ENCODE peak calls at places on chromosomes 5 and 9, in seven cellular contexts. L, V, T, F, N, M and D are unnamed samples.

GRCh38 chr5:170623576-170624181 is 119.9 kb downstream of the KCNIP1 start:
- DNase-seq in V (no peak), F (no peak), N (peak), L (no peak), M (no peak), T (peak), D (peak)

GRCh38 chr5:63011158-63011557 is 432.5 kb downstream of the LRRC70 start:
- DNase-seq in F (no peak), M (no peak), V (no peak), T (no peak), L (no peak), N (no peak), D (no peak)

GRCh38 chr5:152942633-152943336 is 537.7 kb upstream of the NMUR2 start:
- DNase-seq in N (no peak), T (no peak), M (no peak), L (no peak), F (no peak), V (no peak), D (no peak)

GRCh38 chr5:72397836-72398235 is 77.7 kb downstream of the PTCD2 start:
- DNase-seq in L (no peak), N (peak), T (no peak), F (no peak), V (no peak), M (no peak), D (no peak)

GRCh38 chr9:69397384-69398214 is 72.6 kb downstream of the ENTREP1 start:
- DNase-seq in L (no peak), V (no peak), T (no peak), F (no peak), N (no peak), M (no peak), D (no peak)

GRCh38 chr9:72585737-72586136 is 64.3 kb downstream of the TMC1 start:
- DNase-seq in L (no peak), V (no peak), F (no peak), T (no peak), N (no peak), M (no peak), D (peak)

GRCh38 chr5:95895771-95896170 is 65.9 kb downstream of the ELL2 start:
- DNase-seq in L (no peak), T (no peak), V (no peak), N (peak), M (no peak), F (no peak), D (no peak)

GRCh38 chr5:172160506-172160905 is 27.5 kb downstream of the STK10 start:
- DNase-seq in F (no peak), V (no peak), M (no peak), T (no peak), L (no peak), N (no peak), D (no peak)

GRCh38 chr9:14822666-14823065 is 87.6 kb downstream of the FREM1 start:
- DNase-seq in T (no peak), N (no peak), M (no peak), F (no peak), V (no peak), L (peak), D (no peak)

GRCh38 chr5:67483453-67484030 is 286.9 kb upstream of the CD180 start:
- DNase-seq in F (no peak), N (no peak), V (no peak), M (no peak), L (no peak), T (no peak), D (no peak)
- H3K27ac ChIP-seq in F (no peak), N (no peak), V (no peak), M (no peak), L (no peak), T (no peak), D (no peak)

GRCh38 chr9:124602632-124603031 is 95.4 kb upstream of the NR5A1 start:
- DNase-seq in F (no peak), N (no peak), V (no peak), L (no peak), M (no peak), T (no peak), D (no peak)
- H3K27ac ChIP-seq in F (no peak), N (no peak), V (peak), L (no peak), M (no peak), T (no peak), D (no peak)

GRCh38 chr9:129404621-129405020 is 216.3 kb downstream of the C9orf50 start:
- DNase-seq in L (no peak), M (no peak), F (no peak), N (no peak), V (no peak), T (no peak), D (no peak)
- H3K27ac ChIP-seq in L (no peak), M (no peak), F (no peak), N (no peak), V (no peak), T (no peak), D (no peak)

GRCh38 chr5:174383196-174384178 is 338.0 kb downstream of the NSG2 start:
- DNase-seq in V (no peak), N (no peak), F (no peak), L (no peak), M (no peak), T (no peak), D (peak)

GRCh38 chr5:174386846-174387245 is 337.5 kb upstream of the MSX2 start:
- DNase-seq in M (no peak), N (no peak), V (no peak), T (no peak), L (no peak), F (no peak), D (no peak)

GRCh38 chr5:174384509-174384947 is 339.0 kb downstream of the NSG2 start:
- DNase-seq in V (no peak), M (no peak), F (no peak), T (no peak), L (no peak), N (no peak), D (no peak)

GRCh38 chr5:174386306-174386705 is 338.1 kb upstream of the MSX2 start:
- DNase-seq in V (no peak), M (no peak), T (no peak), L (no peak), N (no peak), F (no peak), D (no peak)

GRCh38 chr5:174387448-174387847 is 336.9 kb upstream of the MSX2 start:
- DNase-seq in M (no peak), V (no peak), L (no peak), N (no peak), F (no peak), T (no peak), D (no peak)
- H3K27ac ChIP-seq in M (no peak), V (no peak), L (no peak), N (no peak), F (no peak), T (no peak), D (no peak)

GRCh38 chr5:14343376-14343775 is 200.2 kb downstream of the TRIO start:
- DNase-seq in T (no peak), V (no peak), N (no peak), L (no peak), M (no peak), F (no peak), D (no peak)

GRCh38 chr5:14339467-14339866 is 196.3 kb downstream of the TRIO start:
- DNase-seq in M (no peak), F (no peak), V (no peak), L (no peak), T (no peak), N (no peak), D (no peak)

GRCh38 chr5:14341571-14342225 is 198.6 kb downstream of the TRIO start:
- DNase-seq in N (peak), T (no peak), L (peak), M (no peak), F (no peak), V (no peak), D (no peak)

GRCh38 chr5:14337603-14338002 is 194.5 kb downstream of the TRIO start:
- DNase-seq in V (no peak), M (no peak), F (peak), N (no peak), L (no peak), T (peak), D (no peak)

DNA sequence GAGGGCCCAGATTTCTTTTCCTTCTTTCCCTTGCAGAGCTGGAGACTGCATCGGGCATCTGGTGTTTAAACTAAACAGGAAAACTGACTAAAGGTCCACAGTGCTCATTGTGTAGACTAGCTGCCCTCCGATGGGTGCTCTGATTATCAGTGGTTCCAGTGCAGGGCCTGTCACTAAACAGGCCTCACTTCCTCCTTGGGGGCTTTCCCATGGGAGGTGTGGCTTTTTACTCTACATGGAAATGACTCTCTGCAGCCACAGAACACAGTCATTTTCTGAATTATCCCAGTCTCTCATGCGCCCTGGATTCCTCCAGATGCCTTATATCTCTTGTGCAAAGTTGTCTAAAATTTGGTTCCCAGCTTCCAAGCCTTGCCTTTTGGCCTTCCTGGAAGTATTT is 199.2 kb downstream of the TRIO start:
- DNase-seq in F (no peak), M (no peak), L (peak), V (no peak), N (no peak), T (no peak), D (no peak)
- H3K27ac ChIP-seq in F (no peak), M (no peak), L (no peak), V (no peak), N (peak), T (peak), D (no peak)